ENCODE peak calls at places on chromosomes 13 and 19, in nine cellular contexts. One of them, this sample, is unnamed.

GRCh38 chr13:114106526-114106925 is 25.9 kb downstream of the RASA3 start:
- DNase-seq in endodermal cell: peak
- DNase-seq in activated T-cell treated with anti-CD3 and anti-CD28 coated beads for 1 hour: no peak
- DNase-seq in tibial nerve: peak
- DNase-seq in posterior cingulate gyrus: no peak
- DNase-seq in COR-L47: no peak
- DNase-seq in nucleus accumbens: no peak
- DNase-seq in EL: no peak
- DNase-seq in head of caudate nucleus: no peak
- DNase-seq in this sample: no peak

GRCh38 chr13:75180805-75181455 is 301.0 kb downstream of the TBC1D4 start:
- DNase-seq in endodermal cell: no peak
- DNase-seq in activated T-cell treated with anti-CD3 and anti-CD28 coated beads for 1 hour: no peak
- DNase-seq in tibial nerve: no peak
- DNase-seq in posterior cingulate gyrus: no peak
- DNase-seq in COR-L47: no peak
- DNase-seq in nucleus accumbens: no peak
- DNase-seq in EL: peak
- DNase-seq in head of caudate nucleus: no peak
- DNase-seq in this sample: no peak

GRCh38 chr19:45059258-45059965 is 16.9 kb downstream of the ZNF296 start:
- DNase-seq in endodermal cell: peak
- DNase-seq in activated T-cell treated with anti-CD3 and anti-CD28 coated beads for 1 hour: peak
- DNase-seq in tibial nerve: peak
- DNase-seq in posterior cingulate gyrus: peak
- DNase-seq in COR-L47: peak
- DNase-seq in nucleus accumbens: peak
- DNase-seq in EL: peak
- DNase-seq in head of caudate nucleus: peak
- DNase-seq in this sample: peak

GRCh38 chr13:97932006-97932405 is 21.5 kb upstream of the IPO5 start:
- DNase-seq in endodermal cell: no peak
- DNase-seq in activated T-cell treated with anti-CD3 and anti-CD28 coated beads for 1 hour: no peak
- DNase-seq in tibial nerve: no peak
- DNase-seq in posterior cingulate gyrus: no peak
- DNase-seq in COR-L47: no peak
- DNase-seq in nucleus accumbens: no peak
- DNase-seq in EL: no peak
- DNase-seq in head of caudate nucleus: no peak
- DNase-seq in this sample: no peak

GRCh38 chr19:49848938-49849337 is 2.0 kb upstream of the PTOV1 start:
- DNase-seq in endodermal cell: no peak
- DNase-seq in activated T-cell treated with anti-CD3 and anti-CD28 coated beads for 1 hour: no peak
- DNase-seq in tibial nerve: no peak
- DNase-seq in posterior cingulate gyrus: no peak
- DNase-seq in COR-L47: no peak
- DNase-seq in nucleus accumbens: no peak
- DNase-seq in EL: no peak
- DNase-seq in head of caudate nucleus: no peak
- DNase-seq in this sample: no peak

GRCh38 chr13:45564108-45564507 is 51.4 kb downstream of the ERICH6B start:
- DNase-seq in endodermal cell: peak
- DNase-seq in activated T-cell treated with anti-CD3 and anti-CD28 coated beads for 1 hour: no peak
- DNase-seq in tibial nerve: no peak
- DNase-seq in posterior cingulate gyrus: no peak
- DNase-seq in COR-L47: no peak
- DNase-seq in nucleus accumbens: no peak
- DNase-seq in EL: peak
- DNase-seq in head of caudate nucleus: no peak
- DNase-seq in this sample: no peak

GRCh38 chr13:96984061-96984508 is 10.2 kb downstream of the OXGR1 start:
- DNase-seq in endodermal cell: peak
- DNase-seq in activated T-cell treated with anti-CD3 and anti-CD28 coated beads for 1 hour: no peak
- DNase-seq in tibial nerve: no peak
- DNase-seq in posterior cingulate gyrus: no peak
- DNase-seq in COR-L47: peak
- DNase-seq in nucleus accumbens: no peak
- DNase-seq in EL: no peak
- DNase-seq in head of caudate nucleus: no peak
- DNase-seq in this sample: peak

GRCh38 chr13:111165611-111166010 is 50.5 kb downstream of the ARHGEF7 start:
- DNase-seq in endodermal cell: no peak
- DNase-seq in activated T-cell treated with anti-CD3 and anti-CD28 coated beads for 1 hour: no peak
- DNase-seq in tibial nerve: no peak
- DNase-seq in posterior cingulate gyrus: no peak
- DNase-seq in COR-L47: no peak
- DNase-seq in nucleus accumbens: no peak
- DNase-seq in EL: no peak
- DNase-seq in head of caudate nucleus: no peak
- DNase-seq in this sample: no peak

GRCh38 chr13:28138012-28138755 is at the start of gene PAN3:
- DNase-seq in endodermal cell: peak
- DNase-seq in activated T-cell treated with anti-CD3 and anti-CD28 coated beads for 1 hour: peak
- DNase-seq in tibial nerve: peak
- DNase-seq in posterior cingulate gyrus: peak
- DNase-seq in COR-L47: peak
- DNase-seq in nucleus accumbens: peak
- DNase-seq in EL: peak
- DNase-seq in head of caudate nucleus: peak
- DNase-seq in this sample: peak

GRCh38 chr19:15828121-15828620 is 12.7 kb upstream of the OR10H1 start:
- DNase-seq in endodermal cell: no peak
- DNase-seq in activated T-cell treated with anti-CD3 and anti-CD28 coated beads for 1 hour: no peak
- DNase-seq in tibial nerve: no peak
- DNase-seq in posterior cingulate gyrus: no peak
- DNase-seq in COR-L47: no peak
- DNase-seq in nucleus accumbens: no peak
- DNase-seq in EL: no peak
- DNase-seq in head of caudate nucleus: no peak
- DNase-seq in this sample: no peak

GRCh38 chr13:80665792-80666333 is 324.9 kb upstream of the SPRY2 start:
- DNase-seq in endodermal cell: peak
- DNase-seq in activated T-cell treated with anti-CD3 and anti-CD28 coated beads for 1 hour: no peak
- DNase-seq in tibial nerve: no peak
- DNase-seq in posterior cingulate gyrus: no peak
- DNase-seq in COR-L47: no peak
- DNase-seq in nucleus accumbens: no peak
- DNase-seq in EL: no peak
- DNase-seq in head of caudate nucleus: no peak
- DNase-seq in this sample: no peak

GRCh38 chr19:48487944-48488343 is 18.8 kb downstream of the CYTH2 start:
- DNase-seq in endodermal cell: no peak
- DNase-seq in activated T-cell treated with anti-CD3 and anti-CD28 coated beads for 1 hour: no peak
- DNase-seq in tibial nerve: no peak
- DNase-seq in posterior cingulate gyrus: peak
- DNase-seq in COR-L47: no peak
- DNase-seq in nucleus accumbens: no peak
- DNase-seq in EL: peak
- DNase-seq in head of caudate nucleus: no peak
- DNase-seq in this sample: no peak

GRCh38 chr13:53285896-53286430 is 257.4 kb downstream of the OLFM4 start:
- DNase-seq in endodermal cell: no peak
- DNase-seq in activated T-cell treated with anti-CD3 and anti-CD28 coated beads for 1 hour: no peak
- DNase-seq in tibial nerve: no peak
- DNase-seq in posterior cingulate gyrus: no peak
- DNase-seq in COR-L47: no peak
- DNase-seq in nucleus accumbens: no peak
- DNase-seq in EL: no peak
- DNase-seq in head of caudate nucleus: no peak
- DNase-seq in this sample: no peak

GRCh38 chr13:31195616-31196015 is 4.2 kb upstream of the B3GLCT start:
- DNase-seq in endodermal cell: no peak
- DNase-seq in activated T-cell treated with anti-CD3 and anti-CD28 coated beads for 1 hour: no peak
- DNase-seq in tibial nerve: no peak
- DNase-seq in posterior cingulate gyrus: no peak
- DNase-seq in COR-L47: no peak
- DNase-seq in nucleus accumbens: no peak
- DNase-seq in EL: no peak
- DNase-seq in head of caudate nucleus: no peak
- DNase-seq in this sample: no peak

GRCh38 chr19:52622261-52622660 is 15.9 kb downstream of the ZNF83 start:
- DNase-seq in endodermal cell: no peak
- DNase-seq in activated T-cell treated with anti-CD3 and anti-CD28 coated beads for 1 hour: no peak
- DNase-seq in tibial nerve: no peak
- DNase-seq in posterior cingulate gyrus: no peak
- DNase-seq in COR-L47: no peak
- DNase-seq in nucleus accumbens: no peak
- DNase-seq in EL: no peak
- DNase-seq in head of caudate nucleus: no peak
- DNase-seq in this sample: no peak

GRCh38 chr19:29278716-29279115 is 65.8 kb upstream of the UQCRFS1 start:
- DNase-seq in endodermal cell: no peak
- DNase-seq in activated T-cell treated with anti-CD3 and anti-CD28 coated beads for 1 hour: no peak
- DNase-seq in tibial nerve: no peak
- DNase-seq in posterior cingulate gyrus: no peak
- DNase-seq in COR-L47: no peak
- DNase-seq in nucleus accumbens: no peak
- DNase-seq in EL: no peak
- DNase-seq in head of caudate nucleus: no peak
- DNase-seq in this sample: no peak

GRCh38 chr13:58406545-58406944 is 775.0 kb downstream of the PCDH17 start:
- DNase-seq in endodermal cell: no peak
- DNase-seq in activated T-cell treated with anti-CD3 and anti-CD28 coated beads for 1 hour: no peak
- DNase-seq in tibial nerve: no peak
- DNase-seq in posterior cingulate gyrus: no peak
- DNase-seq in COR-L47: no peak
- DNase-seq in nucleus accumbens: no peak
- DNase-seq in EL: no peak
- DNase-seq in head of caudate nucleus: no peak
- DNase-seq in this sample: no peak

GRCh38 chr13:38002596-38002995 is 133.0 kb upstream of the TRPC4 start:
- DNase-seq in endodermal cell: no peak
- DNase-seq in activated T-cell treated with anti-CD3 and anti-CD28 coated beads for 1 hour: no peak
- DNase-seq in tibial nerve: no peak
- DNase-seq in posterior cingulate gyrus: no peak
- DNase-seq in COR-L47: no peak
- DNase-seq in nucleus accumbens: no peak
- DNase-seq in EL: no peak
- DNase-seq in head of caudate nucleus: no peak
- DNase-seq in this sample: no peak

GRCh38 chr19:2249880-2250764 is 999 bp downstream of the AMH start:
- DNase-seq in endodermal cell: peak
- DNase-seq in activated T-cell treated with anti-CD3 and anti-CD28 coated beads for 1 hour: no peak
- DNase-seq in tibial nerve: no peak
- DNase-seq in posterior cingulate gyrus: no peak
- DNase-seq in COR-L47: no peak
- DNase-seq in nucleus accumbens: no peak
- DNase-seq in EL: no peak
- DNase-seq in head of caudate nucleus: no peak
- DNase-seq in this sample: no peak

GRCh38 chr13:41284512-41285288 is 21.3 kb upstream of the MTRF1 start:
- DNase-seq in endodermal cell: no peak
- DNase-seq in activated T-cell treated with anti-CD3 and anti-CD28 coated beads for 1 hour: no peak
- DNase-seq in tibial nerve: no peak
- DNase-seq in posterior cingulate gyrus: no peak
- DNase-seq in COR-L47: no peak
- DNase-seq in nucleus accumbens: no peak
- DNase-seq in EL: peak
- DNase-seq in head of caudate nucleus: no peak
- DNase-seq in this sample: no peak

GRCh38 chr13:100461309-100462035 is 127.1 kb downstream of the GGACT start:
- DNase-seq in endodermal cell: no peak
- DNase-seq in activated T-cell treated with anti-CD3 and anti-CD28 coated beads for 1 hour: no peak
- DNase-seq in tibial nerve: no peak
- DNase-seq in posterior cingulate gyrus: no peak
- DNase-seq in COR-L47: peak
- DNase-seq in nucleus accumbens: no peak
- DNase-seq in EL: no peak
- DNase-seq in head of caudate nucleus: no peak
- DNase-seq in this sample: no peak

GRCh38 chr19:40365613-40366401 is 17.3 kb downstream of the PLD3 start:
- DNase-seq in endodermal cell: peak
- DNase-seq in activated T-cell treated with anti-CD3 and anti-CD28 coated beads for 1 hour: peak
- DNase-seq in tibial nerve: peak
- DNase-seq in posterior cingulate gyrus: peak
- DNase-seq in COR-L47: no peak
- DNase-seq in nucleus accumbens: peak
- DNase-seq in EL: peak
- DNase-seq in head of caudate nucleus: peak
- DNase-seq in this sample: peak

GRCh38 chr19:46714523-46715106 is 2.3 kb downstream of the PRKD2 start:
- DNase-seq in endodermal cell: no peak
- DNase-seq in activated T-cell treated with anti-CD3 and anti-CD28 coated beads for 1 hour: peak
- DNase-seq in tibial nerve: no peak
- DNase-seq in posterior cingulate gyrus: no peak
- DNase-seq in COR-L47: no peak
- DNase-seq in nucleus accumbens: no peak
- DNase-seq in EL: peak
- DNase-seq in head of caudate nucleus: no peak
- DNase-seq in this sample: no peak

GRCh38 chr13:42275098-42275471 is 3.1 kb downstream of the AKAP11 start:
- DNase-seq in endodermal cell: no peak
- DNase-seq in activated T-cell treated with anti-CD3 and anti-CD28 coated beads for 1 hour: no peak
- DNase-seq in tibial nerve: no peak
- DNase-seq in posterior cingulate gyrus: no peak
- DNase-seq in COR-L47: no peak
- DNase-seq in nucleus accumbens: no peak
- DNase-seq in EL: no peak
- DNase-seq in head of caudate nucleus: no peak
- DNase-seq in this sample: no peak